ENCODE peak calls at places on chromosomes 12 and 14, in nine cellular contexts. T, Y, C, Q, A, R, W, M and K are unnamed samples.

GRCh38 chr12:60148109-60148508 is 552.3 kb downstream of the SLC16A7 start:
- DNase-seq in T (no peak), Y (no peak), C (peak), Q (peak), A (peak), R (no peak), W (no peak), M (peak), K (no peak)

GRCh38 chr12:92729773-92730305 is 27.1 kb downstream of the PLEKHG7 start:
- DNase-seq in T (no peak), Y (no peak), C (no peak), Q (no peak), A (no peak), R (no peak), W (no peak), M (no peak), K (no peak)

GRCh38 chr12:123519151-123520001 is 14.1 kb downstream of the RILPL1 start:
- DNase-seq in T (no peak), Y (peak), C (peak), Q (peak), A (peak), R (no peak), W (peak), M (peak), K (no peak)

GRCh38 chr14:77707724-77708408 is at the start of the genes ALKBH1 and SLIRP:
- DNase-seq in T (peak), Y (peak), C (peak), Q (peak), A (peak), R (peak), W (peak), M (peak), K (peak)

GRCh38 chr14:36605506-36605857 is 23.1 kb upstream of the NKX2-8 start:
- DNase-seq in T (no peak), Y (no peak), C (no peak), Q (peak), A (peak), R (no peak), W (no peak), M (no peak), K (no peak)

GRCh38 chr12:92551853-92552397 is 150.9 kb upstream of the PLEKHG7 start:
- DNase-seq in T (no peak), Y (no peak), C (peak), Q (peak), A (peak), R (no peak), W (no peak), M (peak), K (peak)

GRCh38 chr12:132259872-132260695 is 69.3 kb downstream of the GALNT9 start:
- DNase-seq in T (no peak), Y (no peak), C (no peak), Q (no peak), A (no peak), R (no peak), W (no peak), M (no peak), K (no peak)

GRCh38 chr14:64778114-64778754 is 74.0 kb downstream of the PLEKHG3 start:
- DNase-seq in T (no peak), Y (no peak), C (no peak), Q (no peak), A (no peak), R (no peak), W (no peak), M (no peak), K (no peak)

GRCh38 chr12:74412607-74413230 is 124.9 kb upstream of the ATXN7L3B start:
- DNase-seq in T (no peak), Y (no peak), C (peak), Q (peak), A (peak), R (no peak), W (no peak), M (peak), K (peak)

GRCh38 chr12:112294793-112295192 is 87.4 kb downstream of the HECTD4 start:
- DNase-seq in T (no peak), Y (no peak), C (no peak), Q (peak), A (peak), R (no peak), W (peak), M (peak), K (no peak)

GRCh38 chr12:93015970-93016751 is 87.1 kb upstream of the EEA1 start:
- DNase-seq in T (no peak), Y (no peak), C (no peak), Q (no peak), A (peak), R (no peak), W (peak), M (no peak), K (no peak)

DNA sequence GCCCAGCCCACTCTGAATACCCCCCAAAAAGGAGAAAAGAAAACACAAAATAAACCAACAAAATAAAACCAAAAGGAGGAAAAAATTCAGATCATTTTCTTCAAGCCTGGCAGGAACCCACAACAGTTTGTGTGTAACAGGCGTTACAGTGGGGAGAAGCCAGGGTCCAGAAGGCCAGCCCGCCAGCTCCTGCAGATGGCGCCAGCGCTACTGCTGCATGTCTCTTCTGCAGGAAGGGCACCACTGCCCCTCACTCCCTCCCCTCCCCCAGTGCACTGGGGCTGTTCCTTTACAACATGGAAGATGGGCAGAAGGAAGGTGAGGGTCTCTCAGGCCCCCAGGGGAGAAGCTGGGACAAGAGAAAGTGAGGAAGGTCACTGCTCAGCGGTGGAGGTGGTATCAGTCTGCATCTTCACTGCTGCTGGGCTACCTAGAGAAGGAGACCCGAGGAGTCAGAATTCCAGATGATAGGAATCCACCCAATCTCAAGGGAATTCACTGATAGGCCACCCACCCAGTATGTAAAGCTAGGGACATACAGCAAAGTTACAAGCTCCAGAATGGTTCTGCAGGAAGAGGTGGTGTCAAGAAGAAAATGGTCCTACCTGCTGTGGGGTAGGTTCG is 2.3 kb upstream of the NOP2 start:
- DNase-seq in T (no peak), Y (no peak), C (peak), Q (peak), A (peak), R (peak), W (peak), M (peak), K (peak)
- TF ChIP-seq CTCF in T (no peak), Y (peak), C (peak), Q (peak), A (peak), R (peak), W (peak), M (peak), K (peak)

DNA sequence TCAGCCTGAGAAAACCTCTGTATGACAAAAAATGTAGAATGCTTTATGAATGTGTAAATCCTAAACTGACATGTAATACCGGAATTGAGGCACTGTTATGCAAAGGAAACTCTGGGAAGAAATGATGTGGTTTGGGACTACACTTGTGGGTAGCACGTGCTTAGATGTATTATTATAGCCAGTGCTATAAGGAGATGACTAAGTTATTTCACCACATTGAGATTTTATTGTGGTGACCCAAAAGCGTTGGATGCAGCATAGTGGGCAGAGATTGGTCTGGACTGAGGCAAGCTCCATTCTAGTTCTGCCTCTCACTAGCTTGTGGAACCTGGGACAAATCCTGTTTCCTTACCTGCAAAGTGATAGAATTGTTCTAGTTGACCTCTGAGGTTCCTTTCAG is 172.2 kb downstream of the SNAPC1 start:
- DNase-seq in T (no peak), Y (no peak), C (peak), Q (peak), A (peak), R (no peak), W (no peak), M (peak), K (no peak)
- TF ChIP-seq CTCF in T (no peak), Y (no peak), C (no peak), Q (no peak), A (no peak), R (no peak), W (no peak), M (no peak), K (no peak)

GRCh38 chr14:25303934-25304333 is 254.0 kb upstream of the STXBP6 start:
- DNase-seq in T (no peak), Y (no peak), C (no peak), Q (no peak), A (no peak), R (no peak), W (no peak), M (no peak), K (no peak)

DNA sequence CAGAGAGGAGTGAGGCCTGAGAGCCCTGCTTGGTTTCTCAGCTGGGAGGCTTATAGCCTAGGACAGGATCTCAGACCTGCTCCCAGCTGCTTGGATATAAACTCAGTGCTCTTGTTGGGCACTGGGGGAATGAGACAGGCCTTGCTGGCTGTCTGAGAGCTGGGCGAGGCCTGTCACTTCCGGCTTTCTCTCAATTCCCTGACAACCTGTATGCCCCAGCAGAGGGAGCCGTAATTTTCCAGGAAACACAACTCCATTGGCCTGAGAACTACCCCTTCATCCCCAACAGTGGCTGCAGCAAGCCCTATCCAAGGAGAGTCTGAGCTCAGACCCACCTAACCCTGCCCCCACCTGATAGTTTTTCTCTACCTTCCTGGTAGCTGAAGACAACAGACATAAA is 258.3 kb upstream of the STXBP6 start:
- DNase-seq in T (no peak), Y (no peak), C (no peak), Q (no peak), A (no peak), R (no peak), W (peak), M (no peak), K (no peak)
- TF ChIP-seq CTCF in T (no peak), Y (no peak), C (no peak), Q (no peak), A (no peak), R (no peak), W (no peak), M (no peak), K (no peak)

GRCh38 chr14:87785868-87786267 is 207.1 kb downstream of the GALC start:
- DNase-seq in T (no peak), Y (no peak), C (no peak), Q (no peak), A (no peak), R (no peak), W (no peak), M (no peak), K (no peak)
- TF ChIP-seq CTCF in T (no peak), Y (no peak), C (no peak), Q (no peak), A (no peak), R (no peak), W (no peak), M (no peak), K (no peak)

DNA sequence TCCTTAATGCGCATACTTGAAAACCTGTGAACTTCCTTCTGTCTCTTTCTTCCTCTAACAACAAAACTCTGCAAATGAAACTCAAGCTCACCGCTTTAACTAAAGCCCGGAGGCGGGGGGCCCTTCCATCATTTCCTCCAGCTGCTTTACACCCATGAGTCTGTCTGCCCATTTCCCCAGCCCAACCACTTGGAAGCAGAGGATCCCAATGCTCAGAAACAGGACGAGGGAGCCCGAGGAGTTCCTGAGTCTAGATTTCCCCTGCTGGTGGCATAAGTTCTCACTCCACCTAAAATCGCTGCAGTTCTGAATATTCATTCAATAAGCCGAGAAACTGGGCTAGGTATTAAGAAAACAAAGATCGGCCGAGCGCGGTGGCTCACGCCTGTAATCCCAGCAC is 30.8 kb downstream of the GPR19 start:
- DNase-seq in T (no peak), Y (no peak), C (no peak), Q (no peak), A (no peak), R (no peak), W (no peak), M (no peak), K (no peak)
- TF ChIP-seq CTCF in T (no peak), Y (no peak), C (no peak), Q (no peak), A (no peak), R (no peak), W (no peak), M (no peak), K (no peak)

GRCh38 chr12:49920241-49920914 is 16.7 kb upstream of the FAIM2 start:
- DNase-seq in T (no peak), Y (no peak), C (peak), Q (peak), A (peak), R (no peak), W (no peak), M (peak), K (no peak)
- TF ChIP-seq CTCF in T (no peak), Y (no peak), C (no peak), Q (peak), A (no peak), R (no peak), W (no peak), M (no peak), K (no peak)

GRCh38 chr12:20194171-20194570 is 174.2 kb upstream of the PDE3A start:
- DNase-seq in T (no peak), Y (no peak), C (peak), Q (peak), A (peak), R (no peak), W (no peak), M (peak), K (no peak)
- TF ChIP-seq CTCF in T (no peak), Y (no peak), C (peak), Q (peak), A (no peak), R (no peak), W (no peak), M (peak), K (no peak)